ENCODE peak calls at places on chromosomes 11 and 22, in five cellular contexts. V, T, Q, U and R are unnamed samples.

GRCh38 chr22:46969491-46969890 is 207.0 kb downstream of the TBC1D22A start:
- DNase-seq in T (peak), Q (no peak), V (no peak), U (no peak), R (peak)

GRCh38 chr11:14078941-14079522 is 116.5 kb downstream of the SPON1 start:
- DNase-seq in U (no peak), Q (no peak), T (no peak), V (no peak), R (no peak)

GRCh38 chr11:606245-606644 is 9.5 kb downstream of the IRF7 start:
- DNase-seq in Q (no peak), U (peak), T (peak), V (no peak), R (no peak)

GRCh38 chr11:1116666-1117390 is 40.9 kb upstream of the MUC5AC start:
- DNase-seq in Q (no peak), T (peak), U (no peak), V (peak), R (no peak)

GRCh38 chr11:106491751-106492150 is 414.3 kb downstream of the AASDHPPT start:
- DNase-seq in V (no peak), T (no peak), Q (no peak), U (no peak), R (no peak)

GRCh38 chr11:85423331-85423730 is 203.8 kb downstream of the DLG2 start:
- DNase-seq in T (no peak), U (no peak), Q (peak), V (no peak), R (no peak)

GRCh38 chr11:29018631-29019030 is 910.4 kb downstream of the METTL15 start:
- DNase-seq in U (no peak), T (no peak), V (no peak), Q (no peak), R (no peak)

GRCh38 chr22:20290578-20291248 is 22.6 kb upstream of the RTN4R start:
- DNase-seq in Q (no peak), V (no peak), T (no peak), U (no peak), R (no peak)

GRCh38 chr11:92457250-92457649 is 232.6 kb downstream of the FAT3 start:
- DNase-seq in U (no peak), V (no peak), Q (no peak), T (no peak), R (no peak)

GRCh38 chr11:86741489-86742435 is 58.6 kb upstream of the PRSS23 start:
- DNase-seq in V (no peak), Q (no peak), T (no peak), U (no peak), R (no peak)

GRCh38 chr11:118321386-118322082 is 17.0 kb downstream of the CD3E start:
- DNase-seq in V (peak), T (no peak), Q (no peak), U (no peak), R (no peak)

GRCh38 chr22:49215840-49216239 is 611.8 kb downstream of the BRD1 start:
- DNase-seq in T (peak), V (peak), Q (peak), U (no peak), R (no peak)

GRCh38 chr11:117096140-117096972 is 1.9 kb downstream of the SIK3 start:
- DNase-seq in U (peak), Q (no peak), V (peak), T (no peak), R (peak)

GRCh38 chr11:122984186-122985011 is 2.8 kb upstream of the BSX start:
- DNase-seq in U (peak), T (peak), Q (no peak), V (no peak), R (no peak)

GRCh38 chr22:25137577-25138525 is 61.8 kb upstream of the CRYBB3 start:
- DNase-seq in Q (no peak), V (no peak), U (no peak), T (peak), R (no peak)

GRCh38 chr11:86978756-86979608 is 23.8 kb upstream of the FZD4 start:
- DNase-seq in U (no peak), V (no peak), T (no peak), Q (no peak), R (no peak)

GRCh38 chr11:57482782-57483569 is 22.6 kb downstream of the RTN4RL2 start:
- DNase-seq in U (peak), T (no peak), V (peak), Q (peak), R (peak)

GRCh38 chr11:61532136-61533038 is 23.8 kb downstream of the LRRC10B start:
- DNase-seq in U (peak), Q (no peak), T (no peak), V (peak), R (peak)

GRCh38 chr11:46920709-46921108 is 2.4 kb upstream of the LRP4 start:
- DNase-seq in U (peak), Q (no peak), V (no peak), T (peak), R (no peak)

GRCh38 chr11:76781861-76782500 is 1.2 kb upstream of the TSKU start:
- DNase-seq in T (no peak), V (no peak), Q (peak), U (no peak), R (no peak)

GRCh38 chr11:58493676-58494075 is 14.2 kb downstream of the OR5B21 start:
- DNase-seq in U (no peak), V (no peak), Q (no peak), T (no peak), R (no peak)

GRCh38 chr11:13283636-13284035 is 6.0 kb downstream of the BMAL1 start:
- DNase-seq in Q (no peak), V (no peak), U (no peak), T (no peak), R (no peak)

GRCh38 chr22:50310949-50311444 is 3.6 kb upstream of the PLXNB2 start:
- DNase-seq in T (no peak), U (no peak), Q (peak), V (no peak), R (no peak)

GRCh38 chr11:7511405-7511804 is 2.4 kb upstream of the PPFIBP2 start:
- DNase-seq in U (peak), T (peak), V (peak), Q (no peak), R (no peak)

GRCh38 chr22:48403521-48403921 is 1424.2 kb downstream of the BRD1 start:
- DNase-seq in T (no peak), U (no peak), V (peak), Q (no peak), R (no peak)

GRCh38 chr22:29071261-29072045 is 1.4 kb upstream of the KREMEN1 start:
- DNase-seq in T (peak), V (peak), U (peak), Q (peak), R (no peak)

GRCh38 chr11:47130541-47130940 is 46.1 kb downstream of the ARFGAP2 start:
- DNase-seq in Q (no peak), U (no peak), T (peak), V (no peak), R (no peak)

GRCh38 chr11:47328449-47329390 is 23.8 kb downstream of the MYBPC3 start:
- DNase-seq in T (no peak), Q (peak), U (no peak), V (peak), R (peak)

GRCh38 chr11:19987243-19987870 is 172.9 kb downstream of the DBX1 start:
- DNase-seq in Q (no peak), U (no peak), V (peak), T (no peak), R (no peak)

GRCh38 chr11:111796696-111797095 is 30.5 kb upstream of the PPP2R1B start:
- DNase-seq in V (no peak), U (no peak), T (no peak), Q (no peak), R (no peak)

GRCh38 chr11:15750535-15751297 is 605.6 kb downstream of the SOX6 start:
- DNase-seq in U (no peak), Q (no peak), V (no peak), T (no peak), R (no peak)

GRCh38 chr11:111388842-111389241 is 9.8 kb upstream of the POU2AF1 start:
- DNase-seq in V (no peak), U (no peak), Q (no peak), T (no peak), R (no peak)

GRCh38 chr11:68505596-68505995 is 45.0 kb downstream of the PPP6R3 start:
- DNase-seq in U (no peak), V (no peak), Q (no peak), T (no peak), R (no peak)

GRCh38 chr11:119780264-119780953 is 51.4 kb upstream of the NECTIN1 start:
- DNase-seq in T (no peak), Q (peak), V (no peak), U (peak), R (no peak)

GRCh38 chr11:127656266-127656879 is 655.8 kb upstream of the KIRREL3 start:
- DNase-seq in T (no peak), U (no peak), V (no peak), Q (no peak), R (no peak)

GRCh38 chr11:13011366-13012036 is 2.4 kb downstream of the RASSF10 start:
- DNase-seq in T (no peak), V (no peak), U (no peak), Q (no peak), R (no peak)

GRCh38 chr11:119764108-119764874 is 35.3 kb upstream of the NECTIN1 start:
- DNase-seq in T (no peak), V (no peak), Q (peak), U (peak), R (no peak)

GRCh38 chr22:24002272-24002671 is 3.0 kb downstream of the GSTT4 start:
- DNase-seq in V (no peak), T (no peak), U (no peak), Q (no peak), R (no peak)

GRCh38 chr11:10301656-10302293 is 3.1 kb upstream of the ADM start:
- DNase-seq in V (no peak), T (no peak), Q (no peak), U (no peak), R (no peak)

GRCh38 chr11:14927146-14927545 is 35.1 kb upstream of the CYP2R1 start:
- DNase-seq in U (no peak), T (no peak), Q (no peak), V (no peak), R (no peak)

GRCh38 chr22:45031629-45032403 is 22.0 kb upstream of the PHF21B start:
- DNase-seq in Q (no peak), U (no peak), T (no peak), V (no peak), R (no peak)
- TF ChIP-seq POLR2A in Q (no peak), U (no peak), T (no peak), V (no peak), R (no peak)

GRCh38 chr11:104291646-104292045 is 127.7 kb upstream of the PDGFD start:
- DNase-seq in Q (no peak), V (no peak), U (no peak), T (no peak), R (no peak)

DNA sequence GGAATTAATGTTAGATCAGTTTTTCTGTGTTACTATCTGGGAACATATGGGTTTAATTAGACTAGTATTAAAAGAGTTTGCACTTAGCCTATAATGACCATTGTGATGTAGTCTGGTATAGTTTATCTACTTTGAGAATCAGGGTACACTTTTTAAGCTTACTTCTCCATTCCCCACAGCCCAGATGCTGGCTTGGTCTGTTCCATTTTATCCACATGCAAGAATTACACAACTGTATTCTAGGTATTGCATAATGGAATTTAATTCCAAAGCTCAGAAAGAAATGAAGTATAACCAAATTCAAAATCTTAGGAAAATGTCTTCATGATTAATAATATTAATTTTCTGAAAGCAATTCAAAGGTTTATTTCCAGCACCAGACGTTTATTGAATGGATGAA is 122.2 kb upstream of the PDGFD start:
- DNase-seq in V (no peak), T (no peak), U (no peak), Q (no peak), R (no peak)
- TF ChIP-seq POLR2A in V (no peak), T (no peak), U (no peak), Q (no peak), R (no peak)

DNA sequence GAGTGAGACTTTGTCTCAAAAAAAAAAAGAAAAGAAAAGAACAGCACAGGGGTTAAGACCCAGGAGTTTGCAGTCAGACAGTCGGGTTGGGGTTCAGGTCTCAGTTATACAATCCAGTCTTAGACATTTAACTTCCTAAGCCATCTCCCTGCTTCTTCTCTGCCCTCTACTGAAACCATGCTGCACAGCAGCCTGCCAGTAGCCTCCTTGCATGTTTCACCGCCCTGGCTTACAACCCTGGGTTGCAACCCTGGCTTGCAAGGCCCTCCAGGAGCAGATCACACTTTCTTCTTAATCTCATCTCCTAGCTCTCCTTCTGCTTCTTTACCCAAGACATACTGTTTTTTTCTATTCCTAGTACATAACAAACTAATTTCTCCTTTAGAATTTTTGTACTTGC is 5.9 kb upstream of the B3GAT3 start:
- DNase-seq in Q (no peak), U (no peak), T (no peak), V (no peak), R (no peak)
- TF ChIP-seq POLR2A in Q (no peak), U (no peak), T (no peak), V (no peak), R (no peak)

GRCh38 chr11:94959179-94959578 is 14.2 kb downstream of the CWC15 start:
- DNase-seq in V (no peak), T (no peak), Q (peak), U (no peak), R (no peak)
- TF ChIP-seq POLR2A in V (no peak), T (no peak), Q (no peak), U (no peak), R (no peak)

GRCh38 chr22:42856179-42856864 is 751 bp downstream of the ARFGAP3 start:
- DNase-seq in Q (peak), V (peak), U (peak), T (peak), R (peak)
- TF ChIP-seq POLR2A in Q (no peak), V (no peak), U (no peak), T (no peak), R (no peak)

DNA sequence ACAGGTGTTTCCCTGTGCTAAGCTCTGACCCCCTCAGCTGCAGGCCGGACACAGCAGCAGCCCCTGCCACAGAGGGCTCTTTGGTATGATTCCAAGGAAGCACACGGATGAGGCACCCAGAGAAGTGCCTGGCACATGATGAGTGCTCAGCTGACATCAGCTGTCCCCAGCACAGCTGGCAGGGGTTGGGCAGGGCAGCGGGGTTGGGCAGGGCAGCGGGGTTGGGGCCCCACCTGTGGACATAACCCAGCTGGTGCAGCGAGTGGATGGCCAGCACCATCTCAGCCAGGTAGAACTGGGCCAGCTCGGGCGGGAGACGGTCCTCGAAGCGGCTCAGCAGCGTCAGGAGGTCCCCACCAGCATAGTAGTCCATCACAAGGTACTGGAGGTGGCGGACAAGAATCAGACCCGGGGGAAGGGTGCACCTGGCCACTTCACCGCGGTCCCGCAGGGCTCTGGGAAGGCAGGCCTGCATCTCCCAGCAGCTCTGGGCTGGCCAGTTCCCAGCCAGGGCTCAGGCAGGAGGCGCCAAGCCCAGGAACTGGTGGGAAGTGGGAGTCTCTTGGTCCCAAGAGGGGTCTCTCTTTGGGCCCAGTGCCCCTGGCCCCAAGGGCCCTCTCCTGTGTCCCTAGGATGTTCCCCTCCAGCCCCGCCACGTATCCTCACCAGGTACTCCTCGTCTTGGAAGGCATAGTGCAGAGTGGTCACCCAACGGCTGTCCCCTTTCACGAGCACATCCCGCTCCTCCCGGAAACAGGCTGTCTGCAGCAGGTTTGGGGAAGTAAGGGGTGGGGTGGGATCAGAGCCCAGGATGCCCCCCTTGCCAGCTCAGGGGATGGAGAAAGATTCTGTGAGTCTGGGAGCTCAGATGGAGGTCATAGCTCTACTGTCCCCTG is 4.3 kb downstream of the CDC42BPG start:
- DNase-seq in Q (peak), V (no peak), U (no peak), T (no peak), R (no peak)
- TF ChIP-seq POLR2A in Q (no peak), V (no peak), U (no peak), T (no peak), R (no peak)